ENCODE peak calls at places on chromosomes 6 and 20, in four cellular contexts. One of them, this sample, is unnamed.

GRCh38 chr20:62133864-62134263 is 9.3 kb downstream of the PSMA7 start:
- DNase-seq in spleen: no peak
- DNase-seq in HepG2: no peak
- DNase-seq in GM23338: peak; percentile 55
- DNase-seq in this sample: no peak

GRCh38 chr6:116385462-116385807 is 14.7 kb downstream of the DSE start:
- DNase-seq in HepG2: no peak
- DNase-seq in GM23338: no peak
- DNase-seq in spleen: no peak
- DNase-seq in this sample: no peak

GRCh38 chr6:129789974-129790373 is 71.1 kb downstream of the TMEM244 start:
- DNase-seq in GM23338: no peak
- DNase-seq in HepG2: no peak
- DNase-seq in spleen: no peak
- DNase-seq in this sample: no peak

GRCh38 chr6:79536615-79536968 is 638 bp downstream of the LCA5 start:
- DNase-seq in GM23338: no peak
- DNase-seq in spleen: no peak
- DNase-seq in HepG2: no peak
- DNase-seq in this sample: peak; percentile 41

GRCh38 chr6:112148103-112148502 is 60.7 kb downstream of the FAM229B start:
- DNase-seq in HepG2: no peak
- DNase-seq in GM23338: peak; percentile 29
- DNase-seq in spleen: no peak
- DNase-seq in this sample: no peak

GRCh38 chr20:44092551-44093248 is 94.3 kb downstream of the JPH2 start:
- DNase-seq in spleen: no peak
- DNase-seq in GM23338: peak; percentile 83
- DNase-seq in HepG2: peak; percentile 27
- DNase-seq in this sample: no peak

GRCh38 chr6:69233195-69233524 is 563.6 kb downstream of the LMBRD1 start:
- DNase-seq in HepG2: no peak
- DNase-seq in spleen: no peak
- DNase-seq in GM23338: peak; percentile 53
- DNase-seq in this sample: no peak

GRCh38 chr6:36357872-36358234 is 21.2 kb upstream of the BNIP5 start:
- DNase-seq in GM23338: no peak
- DNase-seq in spleen: no peak
- DNase-seq in HepG2: no peak
- DNase-seq in this sample: no peak

GRCh38 chr6:5025911-5026819 is 22.3 kb upstream of the RPP40 start:
- DNase-seq in HepG2: peak; percentile 35
- DNase-seq in GM23338: peak; percentile 84
- DNase-seq in spleen: peak; percentile 80
- DNase-seq in this sample: no peak

GRCh38 chr6:119145111-119145510 is 66.6 kb upstream of the FAM184A start:
- DNase-seq in HepG2: no peak
- DNase-seq in GM23338: no peak
- DNase-seq in spleen: no peak
- DNase-seq in this sample: no peak

GRCh38 chr20:50930139-50931047 is 844 bp downstream of the ADNP start:
- DNase-seq in GM23338: no peak
- DNase-seq in spleen: peak; percentile 91
- DNase-seq in HepG2: no peak
- DNase-seq in this sample: no peak

GRCh38 chr6:139271056-139271455 is 20.7 kb downstream of the TXLNB start:
- DNase-seq in spleen: peak; percentile 82
- DNase-seq in HepG2: no peak
- DNase-seq in GM23338: no peak
- DNase-seq in this sample: no peak
- TF ChIP-seq POLR2AphosphoS5 in spleen: peak; percentile 84
- TF ChIP-seq POLR2AphosphoS5 in HepG2: no peak
- TF ChIP-seq POLR2AphosphoS5 in GM23338: no peak
- TF ChIP-seq POLR2AphosphoS5 in this sample: no peak

DNA sequence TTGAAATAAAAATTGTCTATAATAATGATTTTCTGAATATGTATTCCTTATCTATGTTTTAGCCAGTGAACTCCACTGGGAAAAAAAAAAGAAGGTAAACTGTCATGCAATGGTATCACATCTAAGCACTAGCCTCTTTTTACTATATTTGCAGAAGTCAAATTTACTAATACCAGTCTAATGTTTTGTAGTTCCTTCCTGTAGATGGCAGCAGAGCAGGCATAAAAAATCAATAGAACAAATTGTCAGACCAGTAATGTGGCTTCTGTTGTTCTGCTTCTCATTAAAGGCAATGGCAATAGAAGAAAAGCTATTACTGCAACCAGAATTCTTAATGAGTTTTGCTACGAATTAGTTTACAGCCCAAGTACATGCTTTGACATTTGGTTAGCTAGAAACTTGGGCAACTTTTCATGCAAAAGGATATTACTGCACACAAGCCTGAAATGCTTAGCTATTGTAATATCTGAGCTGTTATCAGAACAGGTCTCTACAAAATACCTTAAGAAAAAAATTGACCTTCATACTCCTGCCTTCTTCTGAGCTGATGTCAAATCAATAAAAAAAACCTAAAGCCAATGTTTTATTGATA is 476.9 kb downstream of the KHDRBS2 start:
- DNase-seq in spleen: no peak
- DNase-seq in HepG2: peak; percentile 45
- DNase-seq in GM23338: peak; percentile 60
- DNase-seq in this sample: no peak
- TF ChIP-seq CTCF in spleen: no peak
- TF ChIP-seq CTCF in HepG2: peak; percentile 56
- TF ChIP-seq CTCF in GM23338: peak; percentile 62
- TF ChIP-seq CTCF in this sample: peak; percentile 16

GRCh38 chr6:31143148-31143547 is 4.3 kb upstream of the PSORS1C2 start:
- DNase-seq in GM23338: no peak
- DNase-seq in spleen: no peak
- DNase-seq in HepG2: no peak
- DNase-seq in this sample: no peak
- TF ChIP-seq POLR2AphosphoS5 in GM23338: no peak
- TF ChIP-seq POLR2AphosphoS5 in spleen: no peak
- TF ChIP-seq POLR2AphosphoS5 in HepG2: no peak
- TF ChIP-seq POLR2AphosphoS5 in this sample: no peak

DNA sequence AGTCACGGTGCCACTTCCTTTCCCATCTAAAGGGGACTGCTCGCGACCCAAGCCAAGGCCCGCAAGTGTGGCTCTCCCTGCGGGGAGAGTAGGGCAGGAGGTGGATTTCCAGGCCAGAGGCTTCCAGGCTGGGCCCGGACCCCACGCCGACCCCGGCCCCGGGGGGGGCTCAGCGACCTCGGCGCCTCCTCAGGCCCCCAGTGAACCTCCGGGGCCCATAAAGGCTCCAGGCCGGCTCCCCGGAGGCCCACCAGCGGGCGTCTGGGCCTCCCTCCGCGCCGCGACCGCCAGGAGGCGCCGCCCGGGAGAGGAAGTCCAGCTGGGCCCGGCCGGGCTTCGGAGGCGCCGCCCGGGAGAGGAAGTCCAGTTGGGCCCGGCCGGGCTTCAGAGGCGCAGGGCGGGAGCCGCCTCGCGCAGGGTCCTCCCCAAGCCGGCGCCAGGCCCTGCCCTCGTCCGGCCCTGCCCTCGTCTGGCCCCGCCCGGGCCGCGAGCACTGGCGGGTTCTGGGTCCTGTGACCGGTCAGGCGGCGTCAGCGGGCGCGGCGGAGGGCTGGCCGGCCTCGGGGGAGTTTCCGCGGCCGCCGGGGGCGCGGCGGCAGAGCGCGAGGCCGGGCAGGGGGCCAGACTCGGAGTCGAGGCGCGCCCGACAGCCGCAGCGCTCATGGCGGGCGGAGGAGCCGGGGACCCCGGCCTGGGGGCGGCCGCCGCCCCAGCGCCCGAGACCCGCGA is at the start of gene RAB32:
- DNase-seq in HepG2: peak; percentile 89
- DNase-seq in GM23338: peak; percentile 92
- DNase-seq in spleen: peak; percentile 98
- DNase-seq in this sample: peak; percentile 89
- TF ChIP-seq CTCF in HepG2: peak; percentile 74
- TF ChIP-seq CTCF in GM23338: peak; percentile 68
- TF ChIP-seq CTCF in spleen: peak; percentile 41
- TF ChIP-seq CTCF in this sample: peak; percentile 67

GRCh38 chr6:7785243-7785941 is 59.5 kb downstream of the BMP6 start:
- DNase-seq in spleen: no peak
- DNase-seq in GM23338: no peak
- DNase-seq in HepG2: no peak
- DNase-seq in this sample: no peak
- TF ChIP-seq POLR2AphosphoS5 in spleen: no peak
- TF ChIP-seq POLR2AphosphoS5 in GM23338: no peak
- TF ChIP-seq POLR2AphosphoS5 in HepG2: no peak
- TF ChIP-seq POLR2AphosphoS5 in this sample: no peak

GRCh38 chr6:70375882-70376281 is 37.4 kb upstream of the FAM135A start:
- DNase-seq in HepG2: peak; percentile 12
- DNase-seq in GM23338: peak; percentile 74
- DNase-seq in spleen: no peak
- DNase-seq in this sample: no peak
- TF ChIP-seq CTCF in HepG2: no peak
- TF ChIP-seq CTCF in GM23338: peak; percentile 68
- TF ChIP-seq CTCF in spleen: no peak
- TF ChIP-seq CTCF in this sample: no peak

This sample was measured in breast epithelium.